ENCODE peak calls at places on chromosomes 3 and 15, in five cellular contexts. P is stomach, U is upper lobe of left lung, C is esophagus squamous epithelium, G is ovary. T is an unnamed sample.

GRCh38 chr3:15506571-15506970 is 14.9 kb downstream of the COLQ start:
- DNase-seq in P (no peak), U (no peak), G (no peak), C (no peak), T (no peak)

GRCh38 chr15:81336568-81336967 is 12.6 kb upstream of the STARD5 start:
- DNase-seq in U (no peak), C (no peak), P (no peak), G (no peak), T (no peak)

GRCh38 chr3:156677536-156677935 is 3.1 kb downstream of the TIPARP start:
- DNase-seq in U (no peak), C (no peak), G (no peak), P (no peak), T (no peak)

GRCh38 chr15:80474751-80475295 is 70.6 kb downstream of the ARNT2 start:
- DNase-seq in G (no peak), P (no peak), C (no peak), U (no peak), T (no peak)

GRCh38 chr3:186394566-186395217 is 32.7 kb upstream of the DGKG start:
- DNase-seq in G (no peak), P (no peak), C (no peak), U (no peak), T (no peak)

GRCh38 chr3:66836363-66837152 is 161.5 kb upstream of the KBTBD8 start:
- DNase-seq in C (no peak), G (no peak), P (no peak), U (no peak), T (no peak)

GRCh38 chr3:36932979-36933378 is 11.9 kb downstream of the TRANK1 start:
- DNase-seq in C (no peak), U (no peak), P (no peak), G (no peak), T (no peak)

GRCh38 chr15:37059051-37059450 is 41.3 kb downstream of the MEIS2 start:
- DNase-seq in C (no peak), P (no peak), U (no peak), G (no peak), T (no peak)

GRCh38 chr3:37556789-37557301 is 304.8 kb upstream of the CTDSPL start:
- DNase-seq in P (no peak), G (no peak), U (no peak), C (no peak), T (no peak)

GRCh38 chr3:146161725-146162047 is 702 bp upstream of the PLOD2 start:
- DNase-seq in P (peak), U (no peak), G (peak), C (no peak), T (peak)

GRCh38 chr15:57259511-57260143 is 116.7 kb upstream of the CGNL1 start:
- DNase-seq in P (no peak), C (no peak), U (no peak), G (no peak), T (no peak)

GRCh38 chr15:95298729-95299128 is 1031.8 kb upstream of the NR2F2 start:
- DNase-seq in C (no peak), G (no peak), U (no peak), P (no peak), T (no peak)

GRCh38 chr3:105527949-105528348 is 161.2 kb downstream of the ALCAM start:
- DNase-seq in P (no peak), C (no peak), G (no peak), U (no peak), T (no peak)

GRCh38 chr3:50275160-50275995 is 3.5 kb upstream of the LSMEM2 start:
- DNase-seq in P (no peak), U (peak), G (peak), C (no peak), T (no peak)

GRCh38 chr15:97984157-97984556 is 23.7 kb downstream of the ARRDC4 start:
- DNase-seq in G (no peak), P (no peak), U (no peak), C (no peak), T (no peak)

GRCh38 chr15:66095871-66096710 is 157.5 kb downstream of the MEGF11 start:
- DNase-seq in P (no peak), C (no peak), G (no peak), U (no peak), T (no peak)

GRCh38 chr3:32457971-32458471 is 44.6 kb downstream of the CMTM6 start:
- DNase-seq in G (no peak), U (no peak), C (no peak), P (no peak), T (no peak)

GRCh38 chr3:116440196-116440595 is 5.1 kb downstream of the LSAMP start:
- DNase-seq in P (no peak), G (no peak), U (no peak), C (no peak), T (no peak)

GRCh38 chr15:78837131-78837530 is 25.9 kb upstream of the ADAMTS7 start:
- DNase-seq in U (no peak), G (no peak), P (no peak), C (no peak), T (no peak)
- H3K27ac ChIP-seq in U (no peak), G (no peak), P (no peak), C (no peak), T (no peak)

DNA sequence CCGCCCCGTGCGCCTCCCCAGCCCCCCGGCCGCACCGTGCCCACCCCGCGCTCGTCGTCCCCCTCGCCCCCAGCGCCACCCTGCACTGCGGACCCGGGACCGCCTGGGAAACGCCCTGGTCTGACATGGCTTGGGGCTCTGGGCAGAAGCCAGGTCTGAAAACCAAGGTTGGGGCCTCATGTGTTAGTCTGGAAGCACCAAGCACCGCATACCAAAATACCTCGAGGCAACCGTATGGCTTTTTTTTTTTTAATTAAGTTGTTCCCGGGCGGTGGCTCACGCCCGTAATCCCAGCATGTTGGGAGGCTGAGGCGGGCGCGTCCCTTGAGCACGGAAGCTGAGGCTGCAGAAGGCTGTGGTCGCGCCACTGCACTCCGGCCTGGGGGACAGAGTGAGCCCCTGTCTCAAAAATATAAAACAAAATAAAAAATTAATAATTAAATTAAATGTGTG is 91.5 kb upstream of the CHD2 start:
- DNase-seq in G (peak), C (no peak), U (peak), P (no peak), T (peak)
- TF ChIP-seq POLR2A in G (no peak), C (no peak), U (no peak), P (no peak), T (no peak)

DNA sequence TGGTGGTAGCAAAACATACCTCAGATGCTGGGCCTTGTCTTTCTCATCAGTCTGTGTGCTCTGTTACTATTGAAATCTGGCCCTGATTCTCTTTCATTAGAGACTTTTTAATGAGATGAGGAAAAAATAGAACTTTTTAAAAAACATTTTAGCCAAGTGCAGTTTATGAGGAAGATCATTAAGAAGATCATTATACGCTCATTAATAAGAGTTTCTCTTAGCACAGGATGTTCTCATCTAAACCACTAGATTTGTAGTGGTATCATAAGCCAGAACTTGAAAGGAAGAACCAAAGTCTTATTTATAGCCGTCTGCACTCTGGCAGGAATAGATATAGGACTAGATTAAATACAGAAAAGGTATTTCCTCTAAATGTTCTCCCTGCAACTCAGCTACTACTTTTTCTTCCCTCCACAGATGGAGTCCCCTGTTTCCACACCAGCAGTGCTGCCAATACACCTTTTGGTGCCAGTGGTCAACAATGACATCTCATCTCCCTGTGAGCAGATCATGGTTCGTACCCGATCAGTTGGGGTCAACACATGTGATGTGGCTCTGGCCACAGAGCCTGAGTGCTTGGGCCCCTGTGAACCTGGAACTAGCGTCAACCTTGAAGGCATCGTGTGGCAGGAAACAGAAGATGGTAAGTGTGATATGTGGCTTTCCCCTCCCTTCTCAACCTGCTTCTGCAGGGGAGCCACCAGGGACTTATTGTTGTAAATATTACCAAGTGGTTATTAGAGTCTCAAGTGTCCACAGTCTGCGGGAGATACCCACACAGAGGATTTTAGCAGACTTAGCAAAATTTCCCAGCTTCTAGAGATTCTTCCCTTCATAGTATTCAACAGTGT is 152.8 kb downstream of the RBPMS2 start:
- DNase-seq in C (no peak), P (no peak), G (no peak), U (no peak), T (no peak)
- H3K27ac ChIP-seq in C (peak), P (peak), G (no peak), U (peak), T (no peak)

GRCh38 chr15:84747423-84748273 is 744 bp upstream of the ZNF592 start:
- DNase-seq in U (peak), G (peak), C (peak), P (peak), T (peak)
- TF ChIP-seq POLR2A in U (peak), G (no peak), C (no peak), P (peak), T (no peak)

DNA sequence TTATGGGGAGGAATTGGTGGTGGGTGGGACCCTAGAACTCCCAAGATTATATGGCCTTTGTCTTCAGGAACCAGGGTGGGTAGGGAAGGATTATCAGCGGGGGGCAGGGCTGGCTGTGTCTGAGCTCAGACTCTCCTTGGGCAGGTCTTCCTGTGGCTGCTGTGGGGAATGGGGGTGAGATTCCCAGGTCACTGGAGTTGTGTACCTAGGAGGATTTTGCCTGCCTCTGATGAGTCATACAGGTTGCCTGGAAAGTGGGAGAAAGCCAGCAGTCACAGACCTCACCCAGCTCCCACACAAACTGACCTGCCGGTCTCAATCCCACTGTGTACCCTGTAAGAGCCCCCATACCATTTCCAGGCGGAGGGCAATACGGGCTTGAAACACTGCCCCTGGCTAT is 209.9 kb upstream of the CNTN3 start:
- DNase-seq in P (no peak), G (no peak), C (no peak), U (no peak), T (no peak)
- H3K27ac ChIP-seq in P (no peak), G (no peak), C (no peak), U (no peak), T (no peak)

DNA sequence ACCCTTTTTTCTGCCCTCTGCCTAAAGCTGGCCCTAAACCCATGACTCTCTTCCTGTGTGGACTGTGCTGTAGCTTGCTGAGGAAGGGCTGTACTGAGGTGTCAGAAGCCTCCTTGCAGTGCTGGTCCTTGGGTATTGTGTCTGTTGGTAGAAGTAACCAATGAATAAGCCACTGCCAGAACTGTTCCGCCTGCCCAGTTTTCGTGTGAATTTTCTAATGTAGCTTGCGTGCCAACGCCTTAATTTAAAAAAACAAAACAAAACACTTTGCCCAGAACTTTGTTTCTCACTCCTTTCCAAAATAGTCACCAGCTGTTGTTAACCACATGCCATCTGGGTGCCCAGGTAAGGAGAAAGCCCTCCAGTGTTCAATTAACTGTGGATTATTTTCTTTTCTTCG is 101.9 kb downstream of the KLHL25 start:
- DNase-seq in G (no peak), C (no peak), P (peak), U (no peak), T (no peak)
- TF ChIP-seq POLR2A in G (no peak), C (no peak), P (no peak), U (no peak), T (no peak)

GRCh38 chr3:158644345-158644908 is at the start of gene GFM1:
- DNase-seq in C (peak), P (peak), G (peak), U (peak), T (peak)
- H3K27ac ChIP-seq in C (peak), P (peak), G (peak), U (peak), T (peak)

GRCh38 chr3:126472277-126473006 is 3.2 kb downstream of the ZXDC start:
- DNase-seq in C (no peak), U (no peak), P (peak), G (peak), T (no peak)
- TF ChIP-seq POLR2A in C (no peak), U (no peak), P (no peak), G (no peak), T (no peak)

GRCh38 chr3:109927161-109927560 is 589.8 kb upstream of the DPPA4 start:
- DNase-seq in C (no peak), P (no peak), G (no peak), U (no peak), T (no peak)
- H3K27ac ChIP-seq in C (no peak), P (no peak), G (no peak), U (no peak), T (no peak)

GRCh38 chr15:45378149-45378912 is at the start of gene GATM:
- DNase-seq in U (peak), G (peak), C (no peak), P (peak), T (peak)
- TF ChIP-seq POLR2A in U (peak), G (peak), C (no peak), P (no peak), T (peak)